ENCODE peak calls at places on chromosomes 2 and 18, in five cellular contexts. J is HepG2, X is K562, F is GM12878, E is H1. T is an unnamed sample.

GRCh38 chr2:643761-644160 is 33.4 kb downstream of the TMEM18 start:
- DNase-seq in J (no peak), X (no peak), F (no peak), E (no peak), T (no peak)

GRCh38 chr2:41923156-41923786 is 124.5 kb upstream of the PKDCC start:
- DNase-seq in J (no peak), X (no peak), F (no peak), E (no peak), T (no peak)

GRCh38 chr18:62486290-62486964 is 36.4 kb upstream of the ZCCHC2 start:
- DNase-seq in J (peak), X (peak), F (no peak), E (no peak), T (peak)

GRCh38 chr2:217666338-217666737 is 336.5 kb downstream of the TNS1 start:
- DNase-seq in J (no peak), X (no peak), F (no peak), E (no peak), T (no peak)

GRCh38 chr18:31049189-31049588 is 6.6 kb upstream of the DSC3 start:
- DNase-seq in J (no peak), X (no peak), F (no peak), E (no peak), T (no peak)

GRCh38 chr2:110741491-110741980 is 9.2 kb downstream of the ACOXL start:
- DNase-seq in J (no peak), X (peak), F (no peak), E (no peak), T (no peak)

GRCh38 chr18:49021076-49021432 is 70.3 kb upstream of the SMAD7 start:
- DNase-seq in J (no peak), X (no peak), F (no peak), E (no peak), T (no peak)

GRCh38 chr2:108536133-108536780 is 2.0 kb downstream of the LIMS1 start:
- DNase-seq in J (peak), X (no peak), F (no peak), E (no peak), T (no peak)

GRCh38 chr2:68737717-68738116 is 3.1 kb downstream of the ARHGAP25 start:
- DNase-seq in J (no peak), X (no peak), F (no peak), E (no peak), T (no peak)

GRCh38 chr18:58249677-58250076 is 205.7 kb downstream of the NEDD4L start:
- DNase-seq in J (no peak), X (no peak), F (no peak), E (no peak), T (no peak)

GRCh38 chr2:7530001-7530400 is 612.8 kb downstream of the RNF144A start:
- DNase-seq in J (no peak), X (no peak), F (no peak), E (no peak), T (no peak)

GRCh38 chr2:84441505-84441904 is 17.6 kb downstream of the SUCLG1 start:
- DNase-seq in J (no peak), X (no peak), F (no peak), E (no peak), T (no peak)

GRCh38 chr2:203626952-203627681 is 79.3 kb upstream of the CD28 start:
- DNase-seq in J (no peak), X (no peak), F (no peak), E (no peak), T (no peak)

GRCh38 chr18:13051950-13052349 is 60.8 kb downstream of the CEP192 start:
- DNase-seq in J (no peak), X (no peak), F (peak), E (no peak), T (no peak)

GRCh38 chr2:169091761-169092523 is 22.6 kb downstream of the DHRS9 start:
- DNase-seq in J (no peak), X (no peak), F (no peak), E (no peak), T (peak)

GRCh38 chr2:49241991-49242390 is 87.7 kb upstream of the FSHR start:
- DNase-seq in J (no peak), X (no peak), F (no peak), E (no peak), T (no peak)

GRCh38 chr2:105539331-105539730 is 140.5 kb upstream of the FHL2 start:
- DNase-seq in J (no peak), X (no peak), F (no peak), E (no peak), T (no peak)

GRCh38 chr18:62788891-62789290 is 73.5 kb downstream of the PHLPP1 start:
- DNase-seq in J (no peak), X (no peak), F (no peak), E (no peak), T (no peak)

GRCh38 chr2:96507957-96508520 is 2.9 kb upstream of the NEURL3 start:
- DNase-seq in J (peak), X (peak), F (no peak), E (no peak), T (peak)

GRCh38 chr2:113174369-113174735 is 581 bp downstream of the PSD4 start:
- DNase-seq in J (no peak), X (peak), F (no peak), E (no peak), T (no peak)

GRCh38 chr2:241965931-241966412 is 96.4 kb downstream of the RTP5 start:
- DNase-seq in J (peak), X (peak), F (peak), E (no peak), T (peak)

GRCh38 chr2:132733119-132733518 is 63.1 kb upstream of the LYPD1 start:
- DNase-seq in J (no peak), X (no peak), F (no peak), E (no peak), T (no peak)

GRCh38 chr18:25735447-25735846 is 355.0 kb downstream of the SS18 start:
- DNase-seq in J (no peak), X (no peak), F (no peak), E (no peak), T (no peak)

GRCh38 chr2:188102881-188103280 is 188.8 kb upstream of the GULP1 start:
- DNase-seq in J (no peak), X (no peak), F (no peak), E (no peak), T (no peak)

GRCh38 chr2:68936889-68937288 is 15.8 kb downstream of the GKN2 start:
- DNase-seq in J (no peak), X (no peak), F (no peak), E (no peak), T (no peak)

GRCh38 chr2:37836270-37836669 is 88.8 kb upstream of the RMDN2 start:
- DNase-seq in J (no peak), X (no peak), F (no peak), E (no peak), T (no peak)
- H3K27ac ChIP-seq in J (no peak), X (no peak), F (no peak), E (no peak), T (no peak)

DNA sequence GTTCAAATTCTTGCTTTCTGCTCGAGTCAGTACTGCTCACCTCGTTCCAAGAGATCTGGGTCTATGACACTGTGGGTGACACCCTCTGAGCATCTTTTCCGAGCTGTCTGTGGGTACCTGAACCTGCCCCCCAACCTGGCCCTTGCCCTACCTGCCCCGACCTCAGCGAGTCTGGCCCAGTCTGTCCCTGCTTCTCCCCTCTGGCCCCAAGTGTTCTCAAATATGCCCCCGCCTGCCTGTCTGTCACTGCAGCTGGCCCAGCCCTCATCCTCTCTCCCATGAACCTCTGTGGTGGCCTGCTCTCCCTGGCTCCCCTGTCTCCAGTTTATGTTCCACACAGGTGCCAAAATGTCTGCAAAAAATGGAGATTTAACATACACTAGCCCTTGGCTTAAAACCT is 11.8 kb downstream of the IL1R1 start:
- DNase-seq in J (no peak), X (no peak), F (no peak), E (no peak), T (no peak)
- TF ChIP-seq MAX in J (no peak), X (no peak), F (no peak), E (no peak), T (no peak)

GRCh38 chr2:21317131-21317530 is 193.4 kb downstream of the TDRD15 start:
- DNase-seq in J (peak), X (peak), F (no peak), E (peak), T (peak)
- TF ChIP-seq ATF3 in J (no peak), X (no peak), F (no peak), E (no peak), T (no peak)

DNA sequence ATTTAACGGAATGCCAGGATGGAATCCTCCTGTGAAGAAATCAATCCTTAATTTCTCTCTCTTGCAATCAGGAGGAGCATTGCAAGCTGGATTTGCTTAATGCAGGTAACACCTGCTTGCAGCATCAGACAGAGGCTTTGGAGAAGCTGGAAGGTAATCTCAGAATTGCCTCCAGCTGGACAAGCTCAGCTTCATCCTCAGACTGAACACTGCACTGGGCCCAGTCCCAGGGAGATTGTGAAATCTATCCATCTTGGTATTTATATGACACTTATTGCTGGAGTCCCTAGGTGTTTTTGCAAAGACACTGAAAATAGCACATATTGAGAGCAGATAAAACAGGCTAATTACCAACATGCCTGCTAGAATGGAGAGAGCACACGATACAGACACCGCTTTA is 179.4 kb upstream of the SESTD1 start:
- DNase-seq in J (no peak), X (no peak), F (no peak), E (no peak), T (no peak)
- H3K27ac ChIP-seq in J (no peak), X (no peak), F (no peak), E (no peak), T (no peak)